ENCODE peak calls at places on chromosomes 2 and 18, in seven cellular contexts. O is left ventricle myocardium inferior; C is adrenal gland; U is neuronal stem cell; E is CD4-positive, alpha-beta memory T cell; F is fibroblast of lung; A is heart right ventricle. P is an unnamed sample. For H3K4me1, the result is how much of the 10 kb centered on the place peaks cover.

GRCh38 chr2:152247337-152247695 is 71.8 kb upstream of the STAM2 start:
- DNase-seq in E (no peak), A (no peak), C (no peak), U (no peak), O (no peak), F (no peak), P (no peak)

GRCh38 chr2:205058409-205058808 is 513.1 kb downstream of the PARD3B start:
- DNase-seq in O (no peak), F (peak), E (no peak), U (no peak), A (no peak), C (no peak), P (no peak)

GRCh38 chr2:429575-430254 is 141.8 kb upstream of the ALKAL2 start:
- DNase-seq in E (peak), C (no peak), F (no peak), A (no peak), O (no peak), U (no peak), P (no peak)

GRCh38 chr2:57890462-57890861 is 156.1 kb upstream of the VRK2 start:
- DNase-seq in C (no peak), F (peak), E (no peak), U (no peak), A (no peak), O (no peak), P (no peak)

GRCh38 chr2:127864877-127865276 is 6.9 kb upstream of the POLR2D start:
- DNase-seq in F (no peak), E (no peak), O (no peak), U (no peak), A (no peak), C (no peak), P (peak)

GRCh38 chr2:19559596-19560240 is 201.3 kb upstream of the OSR1 start:
- DNase-seq in U (no peak), E (peak), F (no peak), O (no peak), C (no peak), A (no peak), P (no peak)

GRCh38 chr2:142875642-142876041 is 1.8 kb upstream of the KYNU start:
- DNase-seq in A (no peak), U (no peak), O (no peak), F (no peak), C (no peak), E (no peak), P (no peak)

GRCh38 chr2:65430515-65431416 is 1.6 kb downstream of the SPRED2 start:
- DNase-seq in C (peak), U (peak), O (peak), A (peak), E (peak), F (peak), P (peak)

GRCh38 chr2:219877714-219878113 is 250.3 kb downstream of the SLC4A3 start:
- DNase-seq in E (no peak), C (no peak), A (no peak), F (no peak), U (no peak), O (no peak), P (no peak)

GRCh38 chr2:211469660-211470059 is 913.3 kb downstream of the CPS1 start:
- DNase-seq in F (no peak), O (no peak), A (no peak), C (no peak), E (no peak), U (no peak), P (no peak)

GRCh38 chr18:63788447-63789096 is 13.4 kb downstream of the SERPINB7 start:
- DNase-seq in E (no peak), O (no peak), F (peak), C (no peak), A (no peak), U (no peak), P (no peak)

GRCh38 chr18:57434177-57434535 is 1.0 kb upstream of the ONECUT2 start:
- DNase-seq in U (no peak), C (no peak), O (no peak), E (no peak), F (no peak), A (no peak), P (no peak)

GRCh38 chr18:49959176-49959575 is 145.8 kb upstream of the ACAA2 start:
- DNase-seq in C (no peak), A (no peak), O (no peak), U (no peak), F (no peak), E (no peak), P (no peak)

GRCh38 chr18:70671889-70672551 is 383.2 kb downstream of the SOCS6 start:
- DNase-seq in O (no peak), E (no peak), U (no peak), F (no peak), C (no peak), A (no peak), P (no peak)

GRCh38 chr2:208570851-208571763 is 164.5 kb downstream of the PTH2R start:
- DNase-seq in A (no peak), F (no peak), E (no peak), U (no peak), C (no peak), O (no peak), P (no peak)

GRCh38 chr2:31322376-31322775 is 88.4 kb downstream of the EHD3 start:
- DNase-seq in E (no peak), A (no peak), O (peak), F (peak), C (no peak), U (no peak), P (no peak)

GRCh38 chr2:145655366-145655765 is 1135.4 kb upstream of the ZEB2 start:
- DNase-seq in A (no peak), C (no peak), E (no peak), U (no peak), F (no peak), O (no peak), P (no peak)

GRCh38 chr2:128237081-128237534 is 81.6 kb downstream of the HS6ST1 start:
- DNase-seq in E (no peak), U (no peak), F (peak), O (no peak), C (no peak), A (no peak), P (no peak)

GRCh38 chr2:149464396-149464795 is 123.2 kb downstream of the MMADHC start:
- DNase-seq in O (no peak), A (no peak), U (no peak), C (no peak), E (no peak), F (no peak), P (no peak)

GRCh38 chr18:58723810-58724602 is 52.7 kb downstream of the MALT1 start:
- DNase-seq in F (peak), E (no peak), O (no peak), U (no peak), C (no peak), A (no peak), P (no peak)

GRCh38 chr2:30447149-30448045 is at the start of gene LCLAT1:
- DNase-seq in A (peak), E (peak), F (peak), O (peak), C (peak), U (peak), P (peak)

GRCh38 chr2:56127013-56127772 is 56.6 kb upstream of the CCDC85A start:
- DNase-seq in E (no peak), C (peak), F (no peak), U (no peak), O (no peak), A (no peak), P (no peak)

GRCh38 chr2:3864943-3865664 is 161.7 kb downstream of the DCDC2C start:
- DNase-seq in U (no peak), F (no peak), O (no peak), C (no peak), E (no peak), A (no peak), P (no peak)

GRCh38 chr2:191569025-191569424 is 108.9 kb upstream of the NABP1 start:
- DNase-seq in F (no peak), C (no peak), O (no peak), E (no peak), A (no peak), U (no peak), P (no peak)

GRCh38 chr2:219071189-219071816 is 10.6 kb upstream of the IHH start:
- DNase-seq in U (no peak), C (no peak), E (no peak), F (no peak), O (no peak), A (no peak), P (no peak)

GRCh38 chr2:120761911-120762310 is 26.2 kb downstream of the GLI2 start:
- DNase-seq in U (no peak), A (no peak), O (no peak), E (no peak), C (no peak), F (no peak), P (no peak)

GRCh38 chr2:111164078-111164477 is 43.4 kb downstream of the BCL2L11 start:
- DNase-seq in O (no peak), E (no peak), A (no peak), U (no peak), C (no peak), F (no peak), P (no peak)

GRCh38 chr2:151713291-151713903 is 20.9 kb downstream of the NEB start:
- DNase-seq in O (no peak), F (no peak), E (no peak), A (no peak), C (no peak), U (no peak), P (no peak)

GRCh38 chr2:10772201-10772867 is 40.3 kb downstream of the PDIA6 start:
- DNase-seq in U (no peak), O (no peak), A (no peak), F (no peak), E (no peak), C (no peak), P (no peak)

GRCh38 chr2:100819365-100820345 is at the start of gene NPAS2:
- DNase-seq in E (no peak), U (no peak), C (peak), F (peak), A (peak), O (peak), P (peak)

GRCh38 chr2:196330645-196331044 is 159.3 kb upstream of the STK17B start:
- DNase-seq in E (no peak), O (no peak), F (no peak), A (no peak), U (no peak), C (no peak), P (no peak)

DNA sequence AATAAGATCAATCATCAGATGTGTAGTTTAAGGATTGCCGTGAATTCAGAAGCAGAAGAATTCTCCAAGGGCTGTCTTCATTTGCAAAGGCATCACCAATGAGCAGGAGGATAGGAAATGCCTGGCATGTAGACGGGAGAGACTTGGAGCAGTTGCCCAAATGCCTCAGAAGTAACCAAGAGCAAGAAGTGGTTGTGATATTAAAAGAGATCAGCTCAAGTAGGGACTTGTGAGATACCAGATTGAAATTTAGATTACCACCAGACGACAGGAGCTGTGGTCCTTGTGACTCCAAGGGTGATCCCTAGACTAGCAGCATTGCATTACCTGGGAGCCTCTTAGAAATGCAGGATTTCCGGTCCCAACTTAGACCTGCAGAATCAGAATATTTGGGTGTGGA is 228.6 kb upstream of the EPAS1 start:
- DNase-seq in O (no peak), U (no peak), C (no peak), E (no peak), A (no peak), F (no peak), P (no peak)
- H3K27ac ChIP-seq in O (peak), U (no peak), C (no peak), E (no peak), A (peak), F (no peak), P (peak)

DNA sequence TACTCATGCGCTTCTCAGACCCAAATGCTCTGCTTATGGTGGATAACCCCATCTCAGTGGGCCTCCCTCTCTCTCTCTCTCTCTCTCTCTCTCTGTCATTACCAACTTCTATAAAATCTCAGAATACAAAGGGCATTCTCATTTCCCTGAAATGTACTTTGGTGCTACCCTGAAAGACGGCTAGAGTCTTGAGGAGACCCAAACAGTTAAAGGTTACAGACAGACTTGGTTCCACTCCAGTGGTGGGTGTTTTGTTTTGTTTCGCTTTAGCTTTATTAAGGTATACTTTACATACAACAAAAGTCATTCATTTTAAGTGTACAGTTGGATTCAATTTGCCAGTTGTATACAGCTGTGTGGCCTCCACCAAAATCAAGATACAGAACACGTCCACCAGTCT is 60.9 kb downstream of the BCL11A start:
- DNase-seq in F (no peak), A (no peak), E (no peak), U (no peak), O (no peak), C (no peak), P (no peak)
- H3K4me1 ChIP-seq in F (under half), A (under half), E (under half), U (under half), O (under half), C (under half), P (under half)

GRCh38 chr2:27071990-27072830 is 756 bp upstream of the OST4 start:
- DNase-seq in E (peak), A (peak), O (peak), C (no peak), U (no peak), F (peak), P (peak)

GRCh38 chr2:27070653-27071276 is 689 bp downstream of the OST4 start:
- DNase-seq in O (no peak), C (no peak), F (no peak), A (no peak), U (no peak), E (no peak), P (no peak)

GRCh38 chr2:27071277-27071989 is at the start of gene OST4:
- DNase-seq in O (peak), C (peak), F (peak), E (peak), A (peak), U (peak), P (peak)

GRCh38 chr2:27073782-27074181 is 2.3 kb upstream of the OST4 start:
- DNase-seq in E (no peak), U (no peak), F (no peak), A (no peak), O (no peak), C (no peak), P (no peak)

DNA sequence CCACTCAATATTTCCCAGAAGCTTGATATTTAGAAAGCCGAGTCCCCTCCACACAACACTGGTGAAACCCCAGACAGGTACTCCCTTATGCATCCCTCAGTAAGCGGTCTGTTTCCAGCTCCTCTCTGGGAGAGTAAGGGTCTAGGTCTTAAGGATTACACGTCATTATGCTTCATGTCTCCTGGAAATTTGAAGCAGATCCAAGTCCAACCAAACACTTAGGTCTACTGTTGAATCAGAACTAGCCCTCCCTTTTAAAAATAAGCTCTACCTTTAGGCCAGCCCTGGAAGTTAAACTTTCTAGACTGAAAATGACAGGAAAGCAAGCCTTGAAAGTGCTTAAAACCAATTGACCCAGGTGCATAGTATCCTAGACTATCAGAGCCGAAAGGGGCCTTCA is 1.5 kb upstream of the OST4 start:
- DNase-seq in C (no peak), U (no peak), F (peak), O (no peak), E (no peak), A (no peak), P (no peak)
- H3K27ac ChIP-seq in C (peak), U (no peak), F (peak), O (peak), E (no peak), A (peak), P (peak)

DNA sequence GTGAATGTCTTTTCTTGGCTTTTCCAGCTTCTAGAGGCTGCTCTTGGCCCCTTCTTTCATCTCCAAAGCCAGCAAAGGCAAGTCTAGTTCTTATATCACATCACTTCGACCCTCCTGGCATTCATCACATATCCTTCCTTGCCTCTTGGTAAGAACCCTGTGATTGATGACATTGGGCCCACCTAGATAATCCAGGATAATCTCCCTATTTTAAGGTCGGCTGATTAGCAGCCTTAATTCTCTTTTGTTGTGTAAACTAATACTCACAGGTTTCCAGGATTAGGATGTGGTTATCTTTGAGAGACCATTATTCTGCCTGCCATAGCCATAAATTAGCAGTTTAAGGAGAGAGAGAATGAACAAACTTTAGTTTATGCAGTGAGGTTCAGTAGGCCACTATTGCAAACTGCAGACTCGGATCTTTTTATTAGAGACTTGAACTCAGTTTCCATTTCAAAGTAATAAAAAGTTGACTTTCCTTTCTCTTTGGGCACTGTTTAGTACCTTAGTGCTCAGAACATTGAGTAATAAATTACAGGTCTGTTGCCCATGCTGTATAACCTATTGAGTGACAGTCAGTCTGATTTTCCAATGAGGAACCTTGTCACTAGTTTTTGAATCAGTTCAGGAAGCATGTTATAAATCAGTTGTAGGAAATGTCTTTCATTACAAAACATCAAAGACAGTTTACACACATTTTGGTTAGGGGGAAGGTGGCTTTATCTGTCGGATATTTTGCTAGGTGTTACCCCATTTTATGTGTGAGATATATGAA is 4.5 kb downstream of the NDUFV2 start:
- DNase-seq in E (no peak), O (no peak), F (no peak), A (no peak), C (no peak), U (no peak), P (no peak)
- H3K4me1 ChIP-seq in E (half or more), O (half or more), F (under half), A (half or more), C (half or more), U (under half), P (half or more)

DNA sequence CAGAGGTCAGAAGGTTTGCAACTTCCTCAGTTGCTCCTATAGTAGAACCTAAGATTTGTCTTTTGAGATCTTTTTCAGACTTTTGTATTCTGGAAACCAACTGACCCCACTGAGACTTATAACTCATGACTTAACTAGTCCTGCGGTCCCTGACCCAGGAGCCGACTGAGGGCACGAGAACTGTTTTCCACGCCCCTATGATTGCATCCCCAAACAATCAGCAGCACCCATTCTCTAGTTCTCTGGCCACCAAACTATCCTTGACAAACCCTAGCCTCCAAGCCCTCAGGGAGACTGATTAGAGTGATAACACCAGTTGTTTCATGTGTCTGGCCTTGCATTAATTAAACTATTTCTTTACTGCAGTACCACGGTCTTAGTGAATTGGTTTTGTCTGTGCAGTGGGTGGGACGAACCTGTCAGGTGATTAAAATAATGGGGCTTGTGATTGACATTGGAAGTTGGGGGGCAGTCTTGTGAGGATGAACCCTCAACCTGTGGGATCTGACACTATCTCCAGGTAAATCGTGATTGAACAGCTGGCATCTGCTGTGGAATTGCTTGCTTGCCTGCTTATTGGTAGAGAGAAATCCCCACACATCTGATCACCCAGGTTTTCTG is 95.7 kb downstream of the B3GNT2 start:
- DNase-seq in U (no peak), F (no peak), E (no peak), A (no peak), C (no peak), O (no peak), P (no peak)
- H3K27ac ChIP-seq in U (no peak), F (no peak), E (no peak), A (peak), C (peak), O (peak), P (no peak)

DNA sequence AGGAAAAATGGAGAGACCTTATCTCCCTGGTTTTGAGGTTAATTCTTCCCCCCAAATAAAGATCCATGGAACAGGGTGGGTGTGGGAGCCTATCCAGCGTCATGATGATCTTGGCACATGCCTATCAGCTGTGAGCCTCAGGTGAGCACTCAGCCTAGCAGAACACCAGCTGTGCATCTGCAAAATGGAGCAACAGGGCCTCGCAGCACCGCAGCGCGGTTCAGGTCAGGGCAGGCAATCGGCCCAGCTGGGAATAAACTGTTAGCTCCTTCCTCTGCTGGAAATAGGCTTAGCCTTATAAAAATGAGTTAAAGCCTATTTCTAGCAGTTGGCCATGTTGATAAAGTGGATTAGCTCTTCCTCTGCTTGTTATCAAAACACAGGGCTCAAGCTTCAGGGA is 35.1 kb downstream of the ARHGEF4 start:
- DNase-seq in U (no peak), C (no peak), A (no peak), O (no peak), F (no peak), E (no peak), P (no peak)
- H3K4me1 ChIP-seq in U (under half), C (under half), A (under half), O (under half), F (under half), E (under half), P (under half)

GRCh38 chr2:46821600-46821999 is 94.0 kb downstream of the MCFD2 start:
- DNase-seq in F (no peak), U (no peak), A (no peak), C (peak), E (no peak), O (no peak), P (no peak)
- H3K27ac ChIP-seq in F (no peak), U (no peak), A (no peak), C (no peak), E (no peak), O (peak), P (peak)

DNA sequence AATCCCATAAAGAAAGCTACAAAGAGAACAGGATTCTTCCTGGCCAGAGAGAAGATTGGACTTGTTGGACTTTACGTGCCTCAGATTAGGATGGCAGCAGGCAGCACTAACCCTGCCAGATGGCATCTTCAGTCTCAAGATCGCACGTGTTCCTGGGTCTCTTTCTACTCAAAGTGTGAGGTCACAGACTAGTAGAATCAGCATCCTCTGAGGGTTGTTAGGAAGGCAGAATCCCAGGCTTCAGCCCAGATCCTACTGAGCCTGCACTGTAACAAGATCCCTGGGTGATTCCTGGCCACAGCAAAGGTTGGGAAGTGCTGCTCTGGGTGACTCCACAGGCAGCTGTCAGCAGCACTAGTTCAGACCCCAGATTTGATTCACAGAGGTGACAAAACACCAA is 39.4 kb downstream of the EPAS1 start:
- DNase-seq in E (no peak), F (peak), C (no peak), O (no peak), U (no peak), A (no peak), P (no peak)
- H3K4me1 ChIP-seq in E (under half), F (half or more), C (under half), O (half or more), U (under half), A (half or more), P (half or more)

P was measured in psoas muscle.